ENCODE peak calls at places on chromosome 3, in ten cellular contexts. R is G401; A is central memory CD4-positive, alpha-beta T cell; N is upper lobe of right lung; U is AG09309; K is fibroblast of mammary gland; I is HuH-7.5; E is endothelial cell; T is left ventricle myocardium superior; S is left lobe of liver. O is an unnamed sample.

GRCh38 chr3:10380906-10381795 is 60.2 kb upstream of the SEC13 start:
- DNase-seq in R (peak), A (no peak), N (no peak), U (no peak), K (peak), I (no peak), E (no peak), T (no peak), S (no peak), O (no peak)

GRCh38 chr3:178950676-178951075 is 120.9 kb downstream of the ZMAT3 start:
- DNase-seq in R (no peak), A (no peak), N (no peak), U (no peak), K (no peak), I (no peak), E (no peak), T (no peak), S (no peak), O (no peak)

GRCh38 chr3:125280966-125281365 is 68.4 kb upstream of the SLC12A8 start:
- DNase-seq in R (peak), A (no peak), N (no peak), U (no peak), K (peak), I (no peak), E (no peak), T (no peak), S (no peak), O (peak)

GRCh38 chr3:189773056-189773455 is 141.9 kb downstream of the TP63 start:
- DNase-seq in R (no peak), A (no peak), N (no peak), U (peak), K (peak), I (no peak), E (no peak), T (no peak), S (no peak), O (no peak)

GRCh38 chr3:10334042-10334441 is 13.1 kb upstream of the SEC13 start:
- DNase-seq in R (no peak), A (no peak), N (no peak), U (no peak), K (no peak), I (no peak), E (no peak), T (no peak), S (no peak), O (no peak)

GRCh38 chr3:155701882-155702465 is 42.9 kb downstream of the PLCH1 start:
- DNase-seq in R (peak), A (peak), N (no peak), U (peak), K (peak), I (peak), E (no peak), T (no peak), S (no peak), O (peak)

GRCh38 chr3:24220859-24221657 is 273.6 kb downstream of the THRB start:
- DNase-seq in R (no peak), A (no peak), N (no peak), U (peak), K (peak), I (no peak), E (no peak), T (no peak), S (no peak), O (peak)

GRCh38 chr3:48630407-48630806 is 4.9 kb downstream of the SLC26A6 start:
- DNase-seq in R (no peak), A (no peak), N (no peak), U (no peak), K (no peak), I (no peak), E (no peak), T (no peak), S (no peak), O (no peak)

GRCh38 chr3:15007681-15008141 is 57.4 kb downstream of the MRPS25 start:
- DNase-seq in R (no peak), A (no peak), N (no peak), U (peak), K (peak), I (no peak), E (no peak), T (no peak), S (no peak), O (peak)